ENCODE peak calls at places on chromosome 15, in five cellular contexts. D, P, A, R and B are unnamed samples.
A peak's percentile ranks its signal among the peaks of the same experiment; 100 is the strongest.

GRCh38 chr15:99507016-99507731 is 58.6 kb upstream of the MEF2A start:
- DNase-seq in A (no peak), P (no peak), R (no peak), D (no peak), B (no peak)

GRCh38 chr15:90465140-90465929 is 64.4 kb upstream of the CRTC3 start:
- DNase-seq in D (no peak), A (peak; percentile 14), P (no peak), R (no peak), B (peak; percentile 19)

GRCh38 chr15:35928847-35929246 is 382.9 kb upstream of the DPH6 start:
- DNase-seq in D (no peak), A (no peak), P (no peak), R (no peak), B (no peak)

GRCh38 chr15:33100314-33100713 is 94.2 kb downstream of the FMN1 start:
- DNase-seq in P (no peak), R (no peak), D (no peak), A (no peak), B (no peak)

GRCh38 chr15:71357357-71357756 is 242.1 kb downstream of the THSD4 start:
- DNase-seq in D (no peak), A (no peak), P (no peak), R (no peak), B (no peak)

GRCh38 chr15:92780816-92781215 is 119.3 kb upstream of the CHD2 start:
- DNase-seq in R (no peak), A (no peak), P (no peak), D (no peak), B (no peak)

GRCh38 chr15:61411941-61412510 is 182.9 kb upstream of the RORA start:
- DNase-seq in D (no peak), R (no peak), P (no peak), A (no peak), B (no peak)

GRCh38 chr15:96347181-96348111 is 16.9 kb downstream of the NR2F2 start:
- DNase-seq in R (peak; percentile 57), D (peak; percentile 81), P (peak; percentile 73), A (no peak), B (no peak)

GRCh38 chr15:39582286-39582976 is 1.6 kb downstream of the THBS1 start:
- DNase-seq in D (no peak), R (no peak), A (peak; percentile 34), P (peak; percentile 35), B (peak; percentile 39)

GRCh38 chr15:77759896-77760592 is 127.3 kb upstream of the LINGO1 start:
- DNase-seq in R (no peak), P (peak; percentile 17), A (no peak), D (no peak), B (no peak)

GRCh38 chr15:40825661-40826088 is 2.8 kb downstream of the PPP1R14D start:
- DNase-seq in D (no peak), A (peak; percentile 23), R (no peak), P (peak; percentile 56), B (peak; percentile 55)

GRCh38 chr15:72994778-72995177 is 57.5 kb upstream of the NEO1 start:
- DNase-seq in P (no peak), R (no peak), A (no peak), D (no peak), B (no peak)

GRCh38 chr15:65870889-65871533 is 1.7 kb downstream of the RAB11A start:
- DNase-seq in D (no peak), A (peak; percentile 66), R (no peak), P (peak; percentile 90), B (peak; percentile 62)

GRCh38 chr15:90291679-90292356 is 26.3 kb downstream of the NGRN start:
- DNase-seq in D (no peak), P (peak; percentile 59), A (peak; percentile 49), R (no peak), B (peak; percentile 69)

GRCh38 chr15:98442379-98442833 is 205.9 kb upstream of the IGF1R start:
- DNase-seq in P (peak; percentile 90), R (peak; percentile 63), A (peak; percentile 80), D (peak; percentile 76), B (peak; percentile 89)

GRCh38 chr15:72175186-72176044 is 22.2 kb downstream of the GRAMD2A start:
- DNase-seq in P (no peak), D (no peak), R (no peak), A (no peak), B (no peak)

GRCh38 chr15:92958105-92958504 is 58.0 kb downstream of the CHD2 start:
- DNase-seq in R (no peak), A (no peak), P (peak; percentile 75), D (no peak), B (peak; percentile 32)

GRCh38 chr15:57218826-57219576 is 157.3 kb upstream of the CGNL1 start:
- DNase-seq in P (peak; percentile 18), A (peak; percentile 83), D (no peak), R (peak; percentile 17), B (peak; percentile 17)

GRCh38 chr15:67274236-67274635 is 19.6 kb downstream of the IQCH start:
- DNase-seq in P (no peak), R (no peak), A (no peak), D (no peak), B (no peak)

GRCh38 chr15:62783303-62783957 is 259.1 kb upstream of the TPM1 start:
- DNase-seq in R (no peak), A (peak; percentile 14), D (no peak), P (peak; percentile 58), B (peak; percentile 61)

GRCh38 chr15:41730543-41730942 is 43.7 kb upstream of the MAPKBP1 start:
- DNase-seq in D (no peak), R (no peak), P (no peak), A (no peak), B (no peak)

GRCh38 chr15:78909791-78910228 is 35.0 kb downstream of the CTSH start:
- DNase-seq in P (peak; percentile 54), D (peak; percentile 62), A (peak; percentile 47), R (peak; percentile 52), B (peak; percentile 66)

GRCh38 chr15:48385031-48385430 is 53.8 kb downstream of the DUT start:
- DNase-seq in A (peak; percentile 12), R (no peak), P (no peak), D (no peak), B (no peak)

GRCh38 chr15:96544162-96544756 is 213.8 kb downstream of the NR2F2 start:
- DNase-seq in R (no peak), D (no peak), P (no peak), A (no peak), B (no peak)

GRCh38 chr15:31400222-31400927 is 73.7 kb downstream of the KLF13 start:
- DNase-seq in D (no peak), P (no peak), A (no peak), R (no peak), B (no peak)

GRCh38 chr15:89531796-89532537 is 35.6 kb upstream of the RHCG start:
- DNase-seq in P (peak; percentile 88), R (no peak), D (no peak), A (no peak), B (no peak)